ENCODE peak calls at places on chromosomes 6 and 20, in seven cellular contexts. H is dorsolateral prefrontal cortex, V is kidney, Y is Panc1, T is vagina, Z is upper lobe of right lung, N is BJ. W is an unnamed sample.

GRCh38 chr6:158703121-158703839 is 53.4 kb downstream of the SYTL3 start:
- DNase-seq in H (peak), V (no peak), Y (no peak), T (no peak), Z (no peak), N (no peak), W (no peak)

GRCh38 chr20:21796059-21796458 is 90.6 kb downstream of the PAX1 start:
- DNase-seq in H (no peak), V (no peak), Y (no peak), T (no peak), Z (no peak), N (no peak), W (no peak)

GRCh38 chr20:4071177-4071723 is 55.9 kb upstream of the RNF24 start:
- DNase-seq in H (no peak), V (no peak), Y (no peak), T (peak), Z (no peak), N (no peak), W (no peak)

GRCh38 chr6:47484616-47485015 is 7.0 kb downstream of the CD2AP start:
- DNase-seq in H (no peak), V (no peak), Y (no peak), T (no peak), Z (no peak), N (peak), W (no peak)

GRCh38 chr20:22339091-22339881 is 245.1 kb downstream of the FOXA2 start:
- DNase-seq in H (peak), V (no peak), Y (peak), T (no peak), Z (no peak), N (no peak), W (no peak)

GRCh38 chr6:88135578-88136114 is 30.5 kb downstream of the CNR1 start:
- DNase-seq in H (no peak), V (no peak), Y (no peak), T (no peak), Z (no peak), N (no peak), W (no peak)

GRCh38 chr20:10603378-10603777 is 70.4 kb downstream of the JAG1 start:
- DNase-seq in H (no peak), V (no peak), Y (no peak), T (no peak), Z (no peak), N (no peak), W (no peak)

GRCh38 chr6:37077459-37078296 is 72.2 kb downstream of the FGD2 start:
- DNase-seq in H (no peak), V (peak), Y (no peak), T (no peak), Z (peak), N (peak), W (peak)

GRCh38 chr6:161377116-161377515 is 103.3 kb upstream of the AGPAT4 start:
- DNase-seq in H (no peak), V (no peak), Y (no peak), T (no peak), Z (no peak), N (no peak), W (no peak)

GRCh38 chr6:161376367-161376766 is 102.5 kb upstream of the AGPAT4 start:
- DNase-seq in H (no peak), V (no peak), Y (no peak), T (no peak), Z (no peak), N (no peak), W (no peak)

GRCh38 chr6:161373905-161374451 is 100.1 kb upstream of the AGPAT4 start:
- DNase-seq in H (peak), V (no peak), Y (peak), T (no peak), Z (peak), N (no peak), W (no peak)

GRCh38 chr6:161372422-161372793 is 98.5 kb upstream of the AGPAT4 start:
- DNase-seq in H (no peak), V (no peak), Y (no peak), T (no peak), Z (no peak), N (no peak), W (no peak)

GRCh38 chr6:161374971-161375873 is 101.4 kb upstream of the AGPAT4 start:
- DNase-seq in H (peak), V (peak), Y (no peak), T (no peak), Z (peak), N (no peak), W (no peak)
- TF ChIP-seq CTCF in H (peak), V (no peak), Y (peak), T (no peak), Z (peak), N (no peak), W (peak)

GRCh38 chr6:135938588-135939215 is 87.2 kb downstream of the PDE7B start:
- DNase-seq in H (no peak), V (no peak), Y (no peak), T (no peak), Z (no peak), N (no peak), W (no peak)
- TF ChIP-seq CTCF in H (peak), V (peak), Y (peak), T (no peak), Z (peak), N (peak), W (peak)

GRCh38 chr6:4009486-4009885 is 69.5 kb downstream of the FAM217A start:
- DNase-seq in H (no peak), V (no peak), Y (no peak), T (no peak), Z (no peak), N (no peak), W (no peak)

GRCh38 chr6:4010035-4010434 is 68.9 kb downstream of the FAM217A start:
- DNase-seq in H (no peak), V (no peak), Y (no peak), T (no peak), Z (no peak), N (no peak), W (no peak)

GRCh38 chr6:4010682-4011081 is 68.3 kb downstream of the FAM217A start:
- DNase-seq in H (no peak), V (no peak), Y (no peak), T (no peak), Z (no peak), N (no peak), W (no peak)

GRCh38 chr6:4004249-4004648 is 74.7 kb downstream of the FAM217A start:
- DNase-seq in H (no peak), V (no peak), Y (no peak), T (no peak), Z (no peak), N (no peak), W (no peak)

DNA sequence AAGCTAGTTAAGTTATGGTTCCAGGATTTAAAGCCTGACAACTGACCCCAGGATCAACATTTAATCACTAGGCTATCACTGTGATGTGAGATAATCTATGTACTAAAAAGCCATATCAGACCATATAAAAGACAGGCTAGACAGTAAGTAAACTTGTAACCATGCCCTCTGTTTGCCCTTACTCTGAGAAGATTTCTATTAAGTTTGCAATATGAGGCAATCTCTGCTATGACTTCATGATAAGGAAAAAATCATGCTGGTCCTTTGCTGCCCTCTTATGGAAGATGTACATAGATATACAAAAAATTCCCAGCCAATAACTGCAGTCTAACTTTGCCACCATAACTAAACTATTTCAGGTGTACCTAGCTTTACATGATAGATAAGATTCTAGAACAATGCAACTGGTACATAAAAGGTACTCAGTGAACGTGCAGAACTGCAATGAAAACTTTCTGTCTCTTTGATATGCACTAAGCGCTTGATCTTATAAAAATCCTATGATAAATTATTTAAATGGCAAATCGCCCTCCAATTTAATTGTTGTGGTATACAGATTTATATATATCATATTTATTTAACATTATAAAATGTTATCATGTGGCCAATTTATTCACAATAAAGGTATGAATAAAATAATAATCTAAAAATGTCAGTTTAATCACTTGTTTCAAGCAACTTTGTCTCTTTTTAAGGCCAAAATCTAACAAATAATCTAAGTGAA is 70.5 kb downstream of the FAM217A start:
- DNase-seq in H (no peak), V (no peak), Y (no peak), T (no peak), Z (no peak), N (peak), W (no peak)
- TF ChIP-seq CTCF in H (peak), V (peak), Y (peak), T (peak), Z (peak), N (peak), W (peak)

DNA sequence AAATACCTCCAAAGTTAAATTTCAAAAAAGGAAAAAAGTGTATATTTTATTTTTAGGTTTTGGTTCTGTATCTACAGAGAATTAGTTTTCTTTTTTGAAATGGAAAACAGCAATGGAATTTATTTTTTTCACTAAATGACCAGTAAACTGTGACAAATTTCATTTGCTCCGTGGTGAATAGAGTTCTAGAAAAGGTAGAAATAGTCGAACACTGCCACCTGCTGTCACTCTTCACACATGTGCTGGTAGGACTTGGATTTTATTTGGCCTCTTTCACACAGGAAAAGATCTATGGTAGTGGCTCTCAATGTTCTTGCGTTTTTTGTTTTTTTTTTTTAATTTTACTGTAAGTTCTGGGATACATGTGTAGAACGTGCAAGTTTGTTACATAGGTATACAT is 312.5 kb downstream of the EYA4 start:
- DNase-seq in H (no peak), V (no peak), Y (no peak), T (no peak), Z (no peak), N (no peak), W (no peak)
- TF ChIP-seq CTCF in H (peak), V (peak), Y (peak), T (peak), Z (peak), N (peak), W (peak)

DNA sequence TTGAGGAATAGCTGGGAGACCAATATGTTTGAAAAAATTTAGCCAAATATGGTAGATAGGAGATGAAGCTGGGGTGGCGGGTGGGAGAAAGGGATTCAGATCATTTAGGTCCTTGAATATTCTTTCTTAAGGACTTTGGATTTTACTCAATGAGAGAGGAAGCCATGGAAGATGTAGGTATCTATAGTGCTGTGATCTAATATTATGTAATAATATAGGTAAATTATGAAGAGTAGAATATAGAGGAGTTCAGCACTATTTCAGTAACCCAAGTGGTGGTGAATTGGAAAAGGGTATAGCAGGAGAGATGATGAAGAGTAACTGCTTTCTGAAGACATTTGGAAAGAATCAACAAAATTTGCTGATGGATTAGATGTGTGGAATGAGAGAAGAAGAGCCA is 417.6 kb downstream of the UTRN start:
- DNase-seq in H (no peak), V (no peak), Y (no peak), T (no peak), Z (no peak), N (no peak), W (no peak)
- TF ChIP-seq CTCF in H (no peak), V (no peak), Y (no peak), T (no peak), Z (no peak), N (no peak), W (no peak)